ENCODE peak calls at places on chromosomes 16 and 17, in nine cellular contexts. G is stimulated activated CD4-positive, alpha-beta T cell treated with anti-CD3 and anti-CD28 coated beads, Interleukin-12 subunit alpha, Interleukin-12 subunit beta, amount 100 ng/mL, for 4 hours; S is astrocyte of the spinal cord; X is CD8-positive, alpha-beta T cell; Q is NCI-H1436; V is NCI-H1694; P is OCI-LY7; D is GM12864; B is T-cell. C is an unnamed sample.

GRCh38 chr17:72370819-72371218 is 250.0 kb downstream of the SOX9 start:
- DNase-seq in G (no peak), V (no peak), S (peak), B (no peak), P (no peak), D (no peak), Q (no peak), X (no peak), C (no peak)

GRCh38 chr17:41267711-41268110 is 2.5 kb downstream of the KRTAP9-6 start:
- DNase-seq in B (no peak), S (no peak), D (no peak), P (no peak), G (no peak), X (no peak), V (no peak), Q (no peak), C (no peak)

GRCh38 chr17:67392111-67392510 is 15.0 kb downstream of the PITPNC1 start:
- DNase-seq in Q (no peak), S (no peak), D (no peak), G (no peak), P (no peak), X (no peak), V (no peak), B (no peak), C (no peak)

GRCh38 chr17:83067071-83067717 is 12.2 kb upstream of the METRNL start:
- DNase-seq in S (no peak), X (no peak), B (no peak), V (no peak), D (no peak), P (no peak), Q (no peak), G (no peak), C (no peak)

GRCh38 chr17:78272181-78272913 is 40.9 kb downstream of the TMEM235 start:
- DNase-seq in D (no peak), B (peak), S (peak), V (no peak), P (peak), G (peak), Q (peak), X (no peak), C (peak)

GRCh38 chr17:9790889-9791876 is at the start of gene DHRS7C:
- DNase-seq in P (no peak), X (no peak), V (no peak), S (no peak), B (no peak), G (no peak), D (no peak), Q (no peak), C (no peak)

GRCh38 chr17:31830971-31831755 is 27.9 kb downstream of the COPRS start:
- DNase-seq in P (no peak), X (no peak), V (no peak), S (peak), B (no peak), D (no peak), Q (no peak), G (no peak), C (no peak)

GRCh38 chr17:32621612-32622312 is 135.0 kb downstream of the CDK5R1 start:
- DNase-seq in B (no peak), P (no peak), X (no peak), Q (no peak), G (no peak), S (peak), D (no peak), V (no peak), C (no peak)

GRCh38 chr17:41907185-41907556 is 11.6 kb downstream of the ACLY start:
- DNase-seq in S (peak), D (no peak), V (no peak), Q (no peak), G (no peak), X (no peak), B (no peak), P (no peak), C (no peak)

GRCh38 chr16:64406661-64407267 is 715.1 kb downstream of the CDH11 start:
- DNase-seq in B (no peak), S (no peak), Q (no peak), V (no peak), X (no peak), P (no peak), G (no peak), D (no peak), C (no peak)

GRCh38 chr17:230371-230770 is 48.9 kb upstream of the DOC2B start:
- DNase-seq in D (no peak), X (no peak), B (no peak), G (no peak), V (no peak), P (no peak), S (no peak), Q (no peak), C (no peak)

GRCh38 chr16:66810391-66810790 is 9.0 kb upstream of the TERB1 start:
- DNase-seq in S (no peak), D (no peak), X (no peak), Q (no peak), P (no peak), B (no peak), V (no peak), G (no peak), C (no peak)

GRCh38 chr16:49800876-49801275 is 55.0 kb downstream of the ZNF423 start:
- DNase-seq in X (no peak), P (peak), V (no peak), B (no peak), Q (no peak), G (no peak), D (no peak), S (no peak), C (no peak)

GRCh38 chr17:34254651-34255380 is at the start of gene CCL2:
- DNase-seq in Q (no peak), V (no peak), B (no peak), D (no peak), G (no peak), X (no peak), P (no peak), S (peak), C (peak)

GRCh38 chr16:75361936-75362335 is 71.4 kb downstream of the CFDP1 start:
- DNase-seq in V (no peak), G (no peak), P (no peak), X (no peak), S (no peak), D (no peak), Q (no peak), B (no peak), C (no peak)

GRCh38 chr17:4597975-4598374 is 13.6 kb downstream of the SMTNL2 start:
- DNase-seq in Q (no peak), G (no peak), B (no peak), S (no peak), D (no peak), P (no peak), V (no peak), X (no peak), C (no peak)

GRCh38 chr16:50316848-50317630 is 50.7 kb downstream of the ADCY7 start:
- DNase-seq in D (no peak), Q (no peak), G (no peak), X (no peak), P (no peak), B (no peak), S (peak), V (no peak), C (no peak)

C was measured in HTR-8/SVneo.